ENCODE peak calls at places on chromosomes 3 and 15, in four cellular contexts. Y, O, X and I are unnamed samples.

GRCh38 chr15:37056894-37057205 is 43.5 kb downstream of the MEIS2 start:
- DNase-seq in Y (no peak), X (no peak), O (no peak), I (no peak)

GRCh38 chr3:50299929-50300680 is 900 bp upstream of the HYAL3 start:
- DNase-seq in X (no peak), Y (peak; percentile 24), O (peak; percentile 79), I (no peak)

GRCh38 chr3:154507727-154508126 is 77.7 kb upstream of the GPR149 start:
- DNase-seq in X (no peak), O (no peak), Y (no peak), I (no peak)

GRCh38 chr15:52379395-52380111 is 83.9 kb upstream of the MYO5C start:
- DNase-seq in O (no peak), Y (no peak), X (no peak), I (no peak)

GRCh38 chr15:100835626-100836025 is 44.0 kb upstream of the ALDH1A3 start:
- DNase-seq in Y (no peak), O (no peak), X (no peak), I (no peak)

GRCh38 chr15:93252780-93253179 is 163.8 kb upstream of the RGMA start:
- DNase-seq in X (no peak), O (no peak), Y (no peak), I (no peak)

GRCh38 chr15:40844543-40844981 is 714 bp downstream of the SPINT1 start:
- DNase-seq in X (no peak), O (peak; percentile 77), Y (peak; percentile 26), I (no peak)

GRCh38 chr3:71133874-71134273 is 449.7 kb downstream of the FOXP1 start:
- DNase-seq in O (no peak), X (no peak), Y (no peak), I (no peak)

GRCh38 chr3:72346526-72346926 is 501.7 kb downstream of the SHQ1 start:
- DNase-seq in O (peak; percentile 84), X (no peak), Y (no peak), I (peak; percentile 94)

GRCh38 chr15:66714543-66714981 is 12.5 kb downstream of the SMAD6 start:
- DNase-seq in X (no peak), O (peak; percentile 41), Y (no peak), I (no peak)

GRCh38 chr3:133992951-133993595 is 36.7 kb downstream of the SLCO2A1 start:
- DNase-seq in X (no peak), Y (no peak), O (no peak), I (no peak)

GRCh38 chr3:57184516-57184915 is 15.3 kb downstream of the HESX1 start:
- DNase-seq in Y (no peak), O (no peak), X (no peak), I (no peak)
- TF ChIP-seq CTCF in Y (no peak), O (no peak), X (no peak), I (no peak)

DNA sequence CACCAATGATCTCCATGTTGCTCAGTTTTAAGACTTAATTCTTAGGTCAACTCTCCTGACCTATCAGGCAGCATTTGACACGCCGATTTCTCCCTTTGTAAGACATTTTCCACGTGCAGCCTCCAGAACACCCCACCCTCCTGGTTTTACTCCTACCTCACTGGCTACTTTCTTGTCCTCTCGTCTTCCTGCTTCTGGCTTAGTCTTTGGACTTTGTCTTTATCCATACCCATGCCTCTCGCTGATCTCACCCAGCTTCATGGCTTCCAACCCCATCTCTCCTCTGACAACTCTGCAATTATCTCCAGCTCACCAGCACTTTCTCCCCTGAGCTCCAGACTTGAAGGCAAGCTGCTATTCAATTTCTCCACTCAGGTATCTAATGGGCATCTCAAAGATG is 99.3 kb upstream of the UMPS start:
- DNase-seq in O (no peak), X (no peak), Y (no peak), I (no peak)
- H3K4me3 ChIP-seq in O (no peak overlapping the region), X (no peak overlapping the region), Y (no peak overlapping the region), I (no peak overlapping the region)

GRCh38 chr15:84827246-84827645 is 10.1 kb downstream of the ALPK3 start:
- DNase-seq in O (no peak), Y (no peak), X (no peak), I (no peak)

GRCh38 chr15:84824260-84824690 is 7.1 kb downstream of the ALPK3 start:
- DNase-seq in O (no peak), X (peak; percentile 68), Y (peak; percentile 63), I (no peak)

GRCh38 chr15:84823580-84823878 is 6.4 kb downstream of the ALPK3 start:
- DNase-seq in O (no peak), X (no peak), Y (no peak), I (no peak)

GRCh38 chr15:84828433-84828908 is 11.3 kb downstream of the ALPK3 start:
- DNase-seq in Y (peak; percentile 38), X (no peak), O (no peak), I (no peak)

GRCh38 chr15:84826369-84826823 is 9.2 kb downstream of the ALPK3 start:
- DNase-seq in X (no peak), Y (no peak), O (peak; percentile 44), I (no peak)
- TF ChIP-seq CTCF in X (peak; percentile 22), Y (peak; percentile 49), O (peak; percentile 41), I (peak; percentile 20)

DNA sequence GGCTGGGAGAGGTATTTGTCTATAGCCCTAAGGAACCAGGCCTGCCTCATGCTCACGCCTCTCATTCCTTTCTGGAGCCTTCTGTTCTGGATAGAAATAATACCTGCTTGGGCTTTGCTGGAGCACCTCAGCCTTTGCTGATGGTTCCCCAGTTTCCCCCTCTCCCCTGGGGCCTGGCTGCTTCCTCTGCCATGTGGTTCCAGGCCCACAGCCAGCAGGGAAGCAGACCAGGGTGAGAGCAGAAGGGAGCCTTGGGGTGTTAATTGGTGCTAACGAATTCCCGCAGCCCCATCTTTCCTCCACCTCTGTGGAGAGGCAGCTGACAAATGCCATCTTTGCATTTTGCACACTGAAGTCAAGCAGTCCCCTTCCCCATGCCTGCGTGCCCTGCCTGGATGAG is 13.1 kb upstream of the CORO2B start:
- DNase-seq in Y (no peak), O (no peak), X (no peak), I (no peak)
- H3K4me3 ChIP-seq in Y (no peak overlapping the region), O (no peak overlapping the region), X (no peak overlapping the region), I (no peak overlapping the region)

GRCh38 chr3:143081365-143081764 is 38.2 kb upstream of the CHST2 start:
- DNase-seq in Y (no peak), X (no peak), O (no peak), I (no peak)

GRCh38 chr3:143088835-143089234 is 30.7 kb upstream of the CHST2 start:
- DNase-seq in O (no peak), X (no peak), Y (no peak), I (no peak)

GRCh38 chr3:143083781-143084180 is 35.8 kb upstream of the CHST2 start:
- DNase-seq in Y (no peak), O (peak; percentile 52), X (no peak), I (no peak)

GRCh38 chr3:143081844-143082778 is 37.5 kb upstream of the CHST2 start:
- DNase-seq in O (peak; percentile 54), Y (no peak), X (no peak), I (no peak)

DNA sequence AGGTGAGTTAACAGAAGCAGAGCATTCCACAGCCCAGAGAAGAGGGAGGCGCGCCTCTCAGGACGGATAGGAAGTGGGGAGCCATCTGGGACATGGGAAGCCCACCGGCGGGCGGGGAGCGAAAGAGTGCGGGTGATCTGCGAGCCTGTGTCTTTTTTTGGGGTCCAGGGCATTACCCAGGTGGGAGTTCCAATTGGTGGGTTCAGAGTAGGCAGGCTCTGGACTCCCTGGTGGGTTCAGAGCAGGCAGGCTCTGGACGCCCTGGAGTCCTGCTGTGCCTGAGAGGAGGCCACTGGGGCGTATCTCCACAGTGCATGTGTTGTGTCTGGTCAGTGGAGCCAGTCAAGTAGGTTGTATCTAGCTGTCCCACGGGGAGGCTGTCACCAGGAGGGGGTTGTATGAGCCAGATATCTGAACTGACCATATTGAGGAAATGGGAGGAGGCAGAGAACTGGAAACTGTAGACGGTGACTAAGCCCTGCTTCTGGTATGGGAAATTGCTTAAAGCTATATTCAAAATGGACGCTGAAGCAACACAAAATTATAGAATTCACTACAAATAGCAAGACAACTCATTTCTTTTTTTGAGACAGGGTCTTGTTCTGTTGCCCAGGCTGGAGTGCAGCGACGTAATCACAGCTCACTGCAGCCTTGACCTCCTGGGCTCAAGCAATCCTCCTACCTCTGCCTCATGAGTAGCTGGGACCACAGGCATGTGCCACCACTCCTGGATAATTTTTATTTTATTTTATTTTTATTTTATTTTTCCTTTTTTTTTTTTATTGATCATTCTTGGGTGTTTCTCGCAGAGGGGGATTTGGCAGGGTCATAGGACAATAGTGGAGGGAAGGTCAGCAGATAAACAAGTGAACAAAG is 34.5 kb upstream of the CHST2 start:
- DNase-seq in O (peak; percentile 86), X (no peak), Y (no peak), I (no peak)
- TF ChIP-seq CTCF in O (no peak), X (no peak), Y (no peak), I (no peak)

DNA sequence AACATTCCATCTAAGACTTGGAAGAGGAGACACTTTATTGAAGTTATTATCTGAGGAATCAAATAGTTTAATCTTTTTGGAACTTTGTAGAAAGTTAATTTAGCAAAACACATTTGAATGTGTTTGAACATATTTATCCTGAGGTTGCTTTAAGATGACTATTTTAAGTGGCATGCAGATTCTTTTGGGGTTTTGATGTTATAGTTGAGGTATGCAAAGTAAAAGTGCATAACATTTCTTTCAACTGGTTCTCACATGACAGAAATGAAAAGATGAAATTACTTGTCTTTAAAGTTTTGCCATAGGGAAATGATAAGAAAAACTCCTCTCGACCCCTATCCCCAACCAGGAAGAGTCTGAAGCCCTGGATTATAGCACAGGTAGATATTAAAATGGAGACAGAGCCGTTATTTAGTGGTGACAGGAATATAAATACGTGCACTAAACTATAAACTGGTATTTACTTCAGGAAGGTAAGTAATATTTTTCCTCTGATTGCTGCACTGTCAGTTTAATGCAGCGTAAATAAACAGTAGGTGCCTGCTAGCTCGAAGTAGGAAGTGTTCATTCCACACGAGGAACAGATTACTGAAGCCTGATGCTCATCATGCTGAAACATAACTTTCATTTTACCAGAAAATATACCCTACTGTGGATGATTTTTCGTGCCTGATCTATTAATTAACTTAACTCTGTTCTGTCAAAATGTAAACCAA is 15.1 kb upstream of the SATB1 start:
- DNase-seq in Y (no peak), O (no peak), X (no peak), I (no peak)
- H3K4me3 ChIP-seq in Y (no peak overlapping the region), O (no peak overlapping the region), X (no peak overlapping the region), I (no peak overlapping the region)

GRCh38 chr3:156448300-156448699 is 106.6 kb downstream of the SSR3 start:
- DNase-seq in O (peak; percentile 13), X (no peak), Y (no peak), I (no peak)

GRCh38 chr3:156455839-156456238 is 99.1 kb downstream of the SSR3 start:
- DNase-seq in O (no peak), X (no peak), Y (no peak), I (no peak)

GRCh38 chr3:156445117-156445968 is 109.6 kb downstream of the SSR3 start:
- DNase-seq in O (peak; percentile 44), X (no peak), Y (no peak), I (no peak)

GRCh38 chr3:156449712-156450574 is 105.0 kb downstream of the SSR3 start:
- DNase-seq in X (no peak), O (peak; percentile 42), Y (no peak), I (no peak)
- TF ChIP-seq CTCF in X (peak; percentile 53), O (peak; percentile 58), Y (peak; percentile 71), I (peak; percentile 62)

GRCh38 chr15:75121547-75121946 is 80.1 kb upstream of the C15orf39 start:
- DNase-seq in Y (no peak), X (no peak), O (no peak), I (no peak)

GRCh38 chr15:75117993-75118392 is 83.7 kb upstream of the C15orf39 start:
- DNase-seq in O (no peak), Y (no peak), X (no peak), I (no peak)

GRCh38 chr15:75125935-75126334 is 75.7 kb upstream of the C15orf39 start:
- DNase-seq in Y (no peak), X (no peak), O (no peak), I (no peak)

GRCh38 chr15:75127186-75127585 is 74.5 kb upstream of the C15orf39 start:
- DNase-seq in Y (no peak), O (no peak), X (no peak), I (no peak)

GRCh38 chr15:75123395-75123794 is 78.3 kb upstream of the C15orf39 start:
- DNase-seq in Y (no peak), O (peak; percentile 48), X (no peak), I (peak; percentile 37)
- H3K4me3 ChIP-seq in Y (no peak overlapping the region), O (no peak overlapping the region), X (no peak overlapping the region), I (no peak overlapping the region)